ENCODE peak calls at places on chromosome 2, in seven cellular contexts. A is PC-3; N is CD8-positive, alpha-beta T cell; M is prostate gland; L is GM23248; E is K562; Y is CD8-positive, alpha-beta memory T cell. W is an unnamed sample. For H3K9me3 and H3K4me1, the result is how much of the 10 kb centered on the place peaks cover.

GRCh38 chr2:59502981-59503380 is 1050.5 kb downstream of the BCL11A start:
- DNase-seq in A (no peak), N (no peak), M (no peak), L (no peak), E (no peak), Y (no peak), W (no peak)

GRCh38 chr2:180657054-180657453 is 323.4 kb upstream of the UBE2E3 start:
- DNase-seq in A (peak), N (no peak), M (no peak), L (peak), E (no peak), Y (no peak), W (no peak)

GRCh38 chr2:132651115-132652099 is 18.6 kb downstream of the LYPD1 start:
- DNase-seq in A (peak), N (no peak), M (no peak), L (peak), E (peak), Y (no peak), W (no peak)

GRCh38 chr2:3626118-3626816 is 31.4 kb downstream of the COLEC11 start:
- DNase-seq in A (no peak), N (no peak), M (no peak), L (no peak), E (no peak), Y (no peak), W (no peak)

GRCh38 chr2:218876562-218877219 is 4.0 kb upstream of the WNT10A start:
- DNase-seq in A (peak), N (peak), M (peak), L (peak), E (peak), Y (peak), W (no peak)

GRCh38 chr2:159792036-159792435 is 6.0 kb downstream of the CD302 start:
- DNase-seq in A (no peak), N (no peak), M (no peak), L (no peak), E (no peak), Y (no peak), W (no peak)

GRCh38 chr2:84493494-84493893 is 22.8 kb upstream of the DNAH6 start:
- DNase-seq in A (peak), N (no peak), M (no peak), L (peak), E (no peak), Y (no peak), W (no peak)

GRCh38 chr2:486381-486780 is 190.8 kb downstream of the TMEM18 start:
- DNase-seq in A (no peak), N (no peak), M (no peak), L (no peak), E (no peak), Y (no peak), W (no peak)

GRCh38 chr2:149719695-149720094 is 132.1 kb upstream of the MMADHC start:
- DNase-seq in A (no peak), N (no peak), M (no peak), L (peak), E (no peak), Y (no peak), W (no peak)

GRCh38 chr2:47056374-47056773 is 98.7 kb downstream of the STPG4 start:
- DNase-seq in A (no peak), N (no peak), M (no peak), L (peak), E (no peak), Y (no peak), W (no peak)

GRCh38 chr2:205656426-205656795 is 25.9 kb upstream of the NRP2 start:
- DNase-seq in A (no peak), N (no peak), M (no peak), L (no peak), E (no peak), Y (no peak), W (no peak)

GRCh38 chr2:120320318-120320851 is 25.6 kb upstream of the INHBB start:
- DNase-seq in A (no peak), N (no peak), M (peak), L (no peak), E (no peak), Y (no peak), W (no peak)

GRCh38 chr2:5052905-5053304 is 639.3 kb upstream of the SOX11 start:
- DNase-seq in A (no peak), N (no peak), M (no peak), L (no peak), E (no peak), Y (no peak), W (no peak)

GRCh38 chr2:202267495-202267894 is 1.9 kb downstream of the NOP58 start:
- DNase-seq in A (no peak), N (no peak), M (no peak), L (peak), E (peak), Y (no peak), W (no peak)

GRCh38 chr2:158325031-158325781 is 131.3 kb downstream of the CCDC148 start:
- DNase-seq in A (peak), N (no peak), M (no peak), L (peak), E (no peak), Y (no peak), W (no peak)

GRCh38 chr2:98134138-98134537 is 47.2 kb downstream of the VWA3B start:
- DNase-seq in A (no peak), N (no peak), M (no peak), L (peak), E (peak), Y (no peak), W (no peak)

GRCh38 chr2:133641497-133641896 is 73.2 kb upstream of the NCKAP5 start:
- DNase-seq in A (peak), N (no peak), M (peak), L (peak), E (no peak), Y (no peak), W (peak)

GRCh38 chr2:178016612-178017011 is 56.0 kb downstream of the PDE11A start:
- DNase-seq in A (no peak), N (no peak), M (no peak), L (no peak), E (no peak), Y (no peak), W (no peak)

GRCh38 chr2:168552450-168552856 is 96.4 kb downstream of the CERS6 start:
- DNase-seq in A (no peak), N (no peak), M (no peak), L (no peak), E (no peak), Y (no peak), W (peak)

GRCh38 chr2:12796617-12797016 is 79.9 kb downstream of the TRIB2 start:
- DNase-seq in A (no peak), N (no peak), M (no peak), L (no peak), E (no peak), Y (no peak), W (no peak)

GRCh38 chr2:23653326-23653725 is 268.3 kb downstream of the KLHL29 start:
- DNase-seq in A (no peak), N (no peak), M (no peak), L (peak), E (no peak), Y (no peak), W (no peak)

GRCh38 chr2:142915502-142915901 is 38.0 kb downstream of the KYNU start:
- DNase-seq in A (peak), N (no peak), M (no peak), L (no peak), E (no peak), Y (no peak), W (no peak)

GRCh38 chr2:102510791-102511575 is 38.0 kb downstream of the SLC9A4 start:
- DNase-seq in A (no peak), N (no peak), M (no peak), L (no peak), E (no peak), Y (no peak), W (no peak)

GRCh38 chr2:60771508-60771907 is 15.4 kb downstream of the PAPOLG start:
- DNase-seq in A (no peak), N (no peak), M (no peak), L (no peak), E (no peak), Y (no peak), W (no peak)

GRCh38 chr2:187576906-187577305 is 22.7 kb upstream of the TFPI start:
- DNase-seq in A (no peak), N (no peak), M (no peak), L (no peak), E (no peak), Y (no peak), W (no peak)

GRCh38 chr2:236400046-236400574 is 135.9 kb upstream of the ASB18 start:
- DNase-seq in A (no peak), N (no peak), M (no peak), L (no peak), E (no peak), Y (no peak), W (no peak)

GRCh38 chr2:85308951-85309555 is 18.7 kb downstream of the TGOLN2 start:
- DNase-seq in A (peak), N (no peak), M (no peak), L (peak), E (no peak), Y (no peak), W (no peak)

GRCh38 chr2:20419007-20419576 is 27.8 kb upstream of the RHOB start:
- DNase-seq in A (no peak), N (no peak), M (peak), L (peak), E (no peak), Y (no peak), W (no peak)

GRCh38 chr2:43609304-43609883 is 13.6 kb upstream of the THADA start:
- DNase-seq in A (peak), N (no peak), M (peak), L (peak), E (peak), Y (peak), W (peak)

GRCh38 chr2:33617989-33618388 is 18.9 kb upstream of the FAM98A start:
- DNase-seq in A (no peak), N (no peak), M (no peak), L (no peak), E (peak), Y (no peak), W (no peak)

GRCh38 chr2:176653856-176654443 is 384.7 kb downstream of the MTX2 start:
- DNase-seq in A (peak), N (no peak), M (peak), L (peak), E (peak), Y (no peak), W (no peak)

GRCh38 chr2:188902906-188903305 is 71.3 kb upstream of the COL3A1 start:
- DNase-seq in A (peak), N (no peak), M (no peak), L (peak), E (no peak), Y (no peak), W (no peak)

GRCh38 chr2:121450301-121450700 is 80.4 kb upstream of the RNU4ATAC start:
- DNase-seq in A (no peak), N (no peak), M (no peak), L (no peak), E (no peak), Y (no peak), W (no peak)

GRCh38 chr2:176117823-176118376 is 1.3 kb downstream of the HOXD10 start:
- DNase-seq in A (no peak), N (no peak), M (no peak), L (no peak), E (no peak), Y (no peak), W (no peak)

GRCh38 chr2:191631754-191632153 is 46.2 kb upstream of the NABP1 start:
- DNase-seq in A (peak), N (no peak), M (peak), L (peak), E (peak), Y (no peak), W (no peak)

GRCh38 chr2:176114120-176114929 is 2.3 kb upstream of the HOXD10 start:
- DNase-seq in A (peak), N (no peak), M (no peak), L (peak), E (no peak), Y (no peak), W (no peak)

GRCh38 chr2:189512879-189513278 is 67.7 kb downstream of the SLC40A1 start:
- DNase-seq in A (no peak), N (no peak), M (no peak), L (no peak), E (no peak), Y (no peak), W (no peak)

GRCh38 chr2:184598313-184599053 is at the start of gene ZNF804A:
- DNase-seq in A (peak), N (no peak), M (no peak), L (peak), E (peak), Y (no peak), W (no peak)

GRCh38 chr2:99152181-99152580 is 2.6 kb downstream of the TSGA10 start:
- DNase-seq in A (no peak), N (no peak), M (no peak), L (no peak), E (no peak), Y (no peak), W (no peak)

DNA sequence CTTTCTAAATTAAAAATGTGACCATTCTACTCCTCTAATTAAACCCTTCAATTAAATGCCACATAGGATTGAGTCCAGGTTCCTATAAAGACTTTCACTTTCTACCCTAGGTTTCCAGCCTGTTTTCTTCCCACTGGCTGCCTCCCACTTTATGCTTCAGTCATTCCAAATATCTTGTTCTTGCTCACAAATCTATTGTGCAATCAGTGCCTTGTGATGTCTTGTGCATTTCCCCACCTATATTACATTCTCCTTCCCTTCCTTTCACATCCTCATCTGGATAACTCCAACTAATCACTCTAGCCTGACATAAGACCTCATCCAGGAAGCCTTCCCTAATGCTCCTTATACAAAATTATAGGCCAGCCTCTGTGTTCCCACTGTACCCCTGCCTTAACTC is 281.7 kb upstream of the LRATD1 start:
- DNase-seq in A (no peak), N (no peak), M (no peak), L (no peak), E (no peak), Y (no peak), W (no peak)
- H3K9me3 ChIP-seq in A (under half), N (under half), M (under half), L (under half), E (under half), Y (under half), W (under half)

GRCh38 chr2:48482774-48483173 is 47.2 kb upstream of the STON1 start:
- DNase-seq in A (no peak), N (no peak), M (peak), L (no peak), E (peak), Y (no peak), W (no peak)

GRCh38 chr2:48482313-48482712 is 47.6 kb upstream of the STON1 start:
- DNase-seq in A (no peak), N (no peak), M (no peak), L (no peak), E (no peak), Y (no peak), W (no peak)

GRCh38 chr2:48479923-48480322 is 50.0 kb upstream of the STON1 start:
- DNase-seq in A (no peak), N (no peak), M (no peak), L (no peak), E (no peak), Y (no peak), W (no peak)

GRCh38 chr2:48483506-48483905 is 46.4 kb upstream of the STON1 start:
- DNase-seq in A (no peak), N (no peak), M (peak), L (no peak), E (no peak), Y (no peak), W (no peak)

DNA sequence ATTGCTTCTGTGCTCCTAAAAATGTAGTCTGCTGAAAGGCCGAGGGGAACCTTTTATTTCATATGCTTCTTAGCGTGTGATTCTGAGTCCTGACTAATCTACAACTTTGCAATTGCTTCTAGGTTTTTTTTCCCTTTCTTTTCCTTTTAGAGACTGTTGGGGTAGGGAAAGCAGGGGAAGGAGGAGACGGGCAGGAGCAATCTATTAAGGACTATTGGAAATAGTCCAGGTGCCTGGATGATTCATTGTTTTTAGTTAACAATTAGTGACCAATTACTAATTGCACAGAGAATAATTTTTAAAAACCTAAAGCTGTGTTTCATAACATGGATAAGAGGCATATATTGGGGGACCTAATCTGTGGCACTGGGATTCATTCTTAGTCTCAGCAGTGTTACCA is 49.4 kb upstream of the STON1 start:
- DNase-seq in A (no peak), N (no peak), M (no peak), L (no peak), E (no peak), Y (no peak), W (no peak)
- H3K27ac ChIP-seq in A (no peak), N (no peak), M (peak), L (no peak), E (no peak), Y (no peak), W (no peak)

DNA sequence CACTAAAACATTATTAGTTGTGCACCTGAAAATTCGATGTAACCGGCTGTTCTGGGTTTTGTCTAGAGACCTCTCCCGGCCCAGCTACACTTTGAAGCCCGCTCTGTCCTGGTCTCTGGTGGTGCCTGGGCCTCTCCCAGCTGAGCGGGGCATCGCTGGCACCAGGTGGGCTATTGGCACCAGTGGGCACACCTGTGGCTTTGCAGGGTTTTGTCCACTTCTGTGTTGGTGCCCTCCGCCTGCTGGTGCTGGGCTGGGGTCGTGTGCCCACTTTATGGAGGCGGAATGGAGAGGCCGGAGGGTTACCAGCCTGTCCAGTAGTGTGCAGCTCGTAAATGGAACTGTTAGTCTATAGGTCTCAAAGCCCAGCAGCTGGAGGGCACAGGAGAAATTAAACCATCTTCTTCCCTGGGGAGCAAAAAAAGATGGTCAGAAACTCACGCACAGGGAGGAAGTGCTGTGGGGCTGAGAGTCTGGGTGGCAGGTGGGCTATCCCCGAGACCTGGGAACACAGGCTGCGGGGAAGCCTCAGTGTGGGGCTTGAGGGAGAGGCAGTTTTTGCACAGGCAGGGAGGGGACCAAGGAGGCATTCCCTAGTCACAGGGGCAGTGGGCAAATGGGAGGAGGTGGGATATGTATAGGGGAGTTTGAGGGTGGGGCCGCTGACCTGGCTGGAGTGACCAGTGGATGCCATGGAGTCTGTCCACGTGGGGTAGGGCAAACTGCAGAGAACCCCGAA is 30.4 kb downstream of the SH3BP4 start:
- DNase-seq in A (no peak), N (no peak), M (no peak), L (no peak), E (no peak), Y (no peak), W (no peak)
- H3K4me1 ChIP-seq in A (half or more), N (under half), M (under half), L (half or more), E (under half), Y (under half), W (under half)

DNA sequence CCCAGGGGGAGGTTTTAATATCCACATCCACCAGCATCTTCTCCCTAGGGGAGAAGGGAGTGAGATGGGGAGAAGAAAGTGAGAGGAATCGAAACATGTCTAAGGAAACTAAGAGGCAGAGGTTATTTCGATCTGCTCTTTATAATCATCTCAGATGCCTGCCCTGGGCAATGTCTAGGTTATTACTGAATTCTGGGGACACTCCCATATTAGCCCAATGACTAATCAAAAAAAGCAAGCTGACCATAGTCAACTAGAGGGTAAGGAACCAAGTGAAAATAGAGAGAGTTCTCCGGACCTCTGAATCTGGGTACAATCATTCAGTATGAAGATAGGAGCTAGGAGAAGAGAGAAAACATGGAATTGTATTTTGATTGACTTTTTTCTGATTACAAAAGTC is 56.7 kb upstream of the EML4 start:
- DNase-seq in A (peak), N (no peak), M (no peak), L (no peak), E (no peak), Y (no peak), W (no peak)
- H3K9me3 ChIP-seq in A (under half), N (under half), M (under half), L (under half), E (under half), Y (under half), W (under half)

GRCh38 chr2:8312861-8313768 is 368.7 kb upstream of the ID2 start:
- DNase-seq in A (peak), N (no peak), M (no peak), L (peak), E (peak), Y (no peak), W (no peak)
- H3K27ac ChIP-seq in A (peak), N (no peak), M (no peak), L (no peak), E (peak), Y (no peak), W (no peak)

DNA sequence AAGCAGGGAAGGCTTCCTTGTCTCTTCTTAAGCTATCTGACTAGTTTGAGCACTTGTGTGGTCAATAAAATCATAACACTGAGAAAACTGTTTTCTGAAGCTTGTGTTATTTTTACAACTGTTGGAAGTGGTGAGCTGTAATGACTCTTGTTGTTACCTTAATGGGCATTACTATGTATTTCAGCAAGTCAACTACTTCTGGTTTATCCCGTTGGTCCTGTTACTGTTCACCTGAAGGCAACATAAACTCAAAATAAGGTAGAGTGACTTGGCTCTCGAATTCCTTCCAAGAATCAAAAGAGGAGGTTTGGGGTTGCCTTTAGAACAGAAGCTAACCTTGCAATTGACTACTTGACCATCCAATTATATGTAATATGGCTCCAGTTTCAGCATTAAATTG is 23.2 kb upstream of the FIGN start:
- DNase-seq in A (no peak), N (no peak), M (no peak), L (no peak), E (no peak), Y (no peak), W (no peak)
- H3K4me1 ChIP-seq in A (under half), N (under half), M (under half), L (under half), E (under half), Y (under half), W (under half)

GRCh38 chr2:95004702-95005101 is 20.8 kb upstream of the MAL start:
- DNase-seq in A (no peak), N (no peak), M (no peak), L (no peak), E (no peak), Y (no peak), W (no peak)
- H3K9me3 ChIP-seq in A (under half), N (under half), M (under half), L (under half), E (under half), Y (under half), W (under half)